ENCODE peak calls at places on chromosomes 4 and X, in ten cellular contexts. R is T-helper 9 cell; F is NAMALWA; Z is GM23248; O is CD4-positive, alpha-beta memory T cell; Y is NCI-H446 treated with DMSO at 0.1 percent for 48 hours; G is progenitor cell of endocrine pancreas; Q is pons; L is iris pigment epithelial cell; T is T-cell. P is an unnamed sample.
A peak's percentile ranks its signal among the peaks of the same experiment; 100 is the strongest.

GRCh38 chrX:107684956-107685385 is 56.7 kb downstream of the PRPS1 start:
- DNase-seq in R (no peak), F (peak; percentile 16), Z (no peak), O (no peak), Y (no peak), G (no peak), Q (peak; percentile 67), L (peak; percentile 83), T (no peak), P (peak; percentile 22)

GRCh38 chr4:80307774-80308465 is 27.6 kb upstream of the CFAP299 start:
- DNase-seq in R (no peak), F (no peak), Z (peak; percentile 86), O (no peak), Y (no peak), G (no peak), Q (no peak), L (peak; percentile 83), T (no peak), P (no peak)

GRCh38 chr4:41369680-41370079 is 113.0 kb downstream of the UCHL1 start:
- DNase-seq in R (no peak), F (no peak), Z (no peak), O (no peak), Y (peak; percentile 63), G (no peak), Q (peak; percentile 77), L (peak; percentile 21), T (no peak), P (no peak)

GRCh38 chr4:109334596-109335105 is 32.2 kb upstream of the COL25A1 start:
- DNase-seq in R (no peak), F (no peak), Z (no peak), O (no peak), Y (no peak), G (no peak), Q (no peak), L (no peak), T (no peak), P (no peak)

GRCh38 chrX:55135171-55135570 is 46.4 kb downstream of the PAGE2 start:
- DNase-seq in R (peak; percentile 1), F (peak; percentile 11), Z (peak; percentile 47), O (peak; percentile 42), Y (no peak), G (no peak), Q (peak; percentile 42), L (peak; percentile 32), T (no peak), P (peak; percentile 58)

GRCh38 chr4:184067931-184068554 is 149.6 kb downstream of the ENPP6 start:
- DNase-seq in R (no peak), F (no peak), Z (no peak), O (no peak), Y (no peak), G (no peak), Q (no peak), L (no peak), T (no peak), P (no peak)

GRCh38 chrX:40573763-40574162 is 7.0 kb upstream of the ATP6AP2 start:
- DNase-seq in R (no peak), F (peak; percentile 73), Z (peak; percentile 14), O (peak; percentile 51), Y (no peak), G (no peak), Q (no peak), L (peak; percentile 28), T (peak; percentile 14), P (peak; percentile 60)

GRCh38 chrX:617401-617800 is 13.2 kb upstream of the SHOX start:
- DNase-seq in R (no peak), F (no peak), Z (no peak), O (no peak), Y (no peak), G (no peak), Q (no peak), L (no peak), T (no peak), P (no peak)

GRCh38 chrX:110758781-110759180 is 36.8 kb downstream of the CHRDL1 start:
- DNase-seq in R (no peak), F (no peak), Z (no peak), O (no peak), Y (no peak), G (no peak), Q (no peak), L (no peak), T (no peak), P (no peak)

GRCh38 chrX:10441464-10441863 is 178.9 kb downstream of the MID1 start:
- DNase-seq in R (no peak), F (no peak), Z (no peak), O (no peak), Y (no peak), G (no peak), Q (no peak), L (no peak), T (no peak), P (no peak)

GRCh38 chr4:38759077-38759789 is 23.6 kb downstream of the TLR10 start:
- DNase-seq in R (peak; percentile 49), F (peak; percentile 90), Z (peak; percentile 68), O (peak; percentile 44), Y (no peak), G (peak; percentile 39), Q (peak; percentile 99), L (peak; percentile 61), T (peak; percentile 54), P (peak; percentile 98)

GRCh38 chrX:72128881-72129280 is 2.8 kb downstream of the RTL5 start:
- DNase-seq in R (no peak), F (peak; percentile 43), Z (peak; percentile 49), O (no peak), Y (no peak), G (no peak), Q (no peak), L (peak; percentile 7), T (no peak), P (peak; percentile 45)

GRCh38 chrX:10992110-10992509 is 119.0 kb upstream of the HCCS start:
- DNase-seq in R (no peak), F (no peak), Z (no peak), O (no peak), Y (no peak), G (no peak), Q (no peak), L (no peak), T (no peak), P (no peak)

GRCh38 chr4:5036239-5036638 is 15.0 kb upstream of the STK32B start:
- DNase-seq in R (no peak), F (peak; percentile 9), Z (peak; percentile 79), O (no peak), Y (no peak), G (no peak), Q (no peak), L (peak; percentile 72), T (no peak), P (no peak)

GRCh38 chrX:73577368-73577767 is 14.4 kb downstream of the CHIC1 start:
- DNase-seq in R (no peak), F (no peak), Z (peak; percentile 91), O (no peak), Y (no peak), G (no peak), Q (peak; percentile 68), L (peak; percentile 80), T (no peak), P (peak; percentile 11)

GRCh38 chrX:150303386-150304097 is 59.6 kb upstream of the MAMLD1 start:
- DNase-seq in R (no peak), F (no peak), Z (peak; percentile 2), O (no peak), Y (no peak), G (no peak), Q (no peak), L (no peak), T (no peak), P (no peak)

GRCh38 chr4:2871466-2871865 is 27.8 kb downstream of the ADD1 start:
- DNase-seq in R (no peak), F (no peak), Z (no peak), O (no peak), Y (no peak), G (no peak), Q (no peak), L (no peak), T (no peak), P (no peak)

GRCh38 chr4:26372525-26373172 is 51.8 kb downstream of the RBPJ start:
- DNase-seq in R (peak; percentile 14), F (peak; percentile 70), Z (peak; percentile 61), O (peak; percentile 70), Y (no peak), G (no peak), Q (peak; percentile 56), L (peak; percentile 89), T (peak; percentile 38), P (peak; percentile 30)

GRCh38 chrX:56797966-56798711 is 69.1 kb downstream of the NBDY start:
- DNase-seq in R (no peak), F (no peak), Z (peak; percentile 5), O (no peak), Y (no peak), G (no peak), Q (no peak), L (peak; percentile 35), T (no peak), P (peak; percentile 3)

GRCh38 chr4:141132689-141133145 is 552 bp downstream of the RNF150 start:
- DNase-seq in R (no peak), F (no peak), Z (peak; percentile 72), O (no peak), Y (no peak), G (peak; percentile 44), Q (no peak), L (peak; percentile 16), T (no peak), P (peak; percentile 31)

GRCh38 chrX:71198066-71198465 is 25.0 kb upstream of the GJB1 start:
- DNase-seq in R (no peak), F (peak; percentile 53), Z (no peak), O (no peak), Y (no peak), G (no peak), Q (peak; percentile 38), L (no peak), T (no peak), P (no peak)

GRCh38 chrX:14819766-14820165 is 53.1 kb downstream of the FANCB start:
- DNase-seq in R (no peak), F (no peak), Z (no peak), O (no peak), Y (no peak), G (no peak), Q (no peak), L (no peak), T (no peak), P (no peak)

GRCh38 chrX:51608071-51608470 is 10.6 kb downstream of the CENPVL3 start:
- DNase-seq in R (no peak), F (no peak), Z (peak; percentile 57), O (no peak), Y (no peak), G (no peak), Q (no peak), L (peak; percentile 53), T (no peak), P (no peak)

GRCh38 chr4:118586357-118586790 is 98.8 kb upstream of the METTL14 start:
- DNase-seq in R (no peak), F (no peak), Z (peak; percentile 13), O (no peak), Y (no peak), G (no peak), Q (no peak), L (no peak), T (no peak), P (no peak)

GRCh38 chr4:10461091-10461849 is 4.0 kb upstream of the ZNF518B start:
- DNase-seq in R (peak; percentile 56), F (no peak), Z (peak; percentile 70), O (peak; percentile 54), Y (no peak), G (peak; percentile 67), Q (peak; percentile 41), L (peak; percentile 67), T (peak; percentile 73), P (peak; percentile 63)

GRCh38 chr4:54553001-54553400 is 104.8 kb upstream of the KIT start:
- DNase-seq in R (no peak), F (no peak), Z (peak; percentile 80), O (no peak), Y (no peak), G (no peak), Q (no peak), L (no peak), T (no peak), P (no peak)

GRCh38 chr4:142721187-142721586 is 124.9 kb downstream of the INPP4B start:
- DNase-seq in R (no peak), F (no peak), Z (peak; percentile 14), O (no peak), Y (no peak), G (no peak), Q (no peak), L (peak; percentile 4), T (no peak), P (no peak)

GRCh38 chr4:77818667-77819408 is at the start of gene CNOT6L:
- DNase-seq in R (peak; percentile 36), F (peak; percentile 73), Z (peak; percentile 91), O (peak; percentile 91), Y (no peak), G (peak; percentile 43), Q (peak; percentile 52), L (peak; percentile 83), T (peak; percentile 94), P (peak; percentile 27)

P was measured in SK-MEL-5.